ENCODE peak calls at places on chromosomes 4 and X, in nine cellular contexts. J is neural progenitor cell; I is upper lobe of right lung; R is lower lobe of right lung; S is uterus; K is CD8-positive, alpha-beta T cell; N is heart right ventricle; G is stomach; Q is left ventricle myocardium inferior. Y is an unnamed sample.
A peak's percentile ranks its signal among the peaks of the same experiment; 100 is the strongest.

GRCh38 chr4:105894570-105895323 is 524 bp upstream of the NPNT start:
- DNase-seq in J (peak; percentile 47), I (peak; percentile 87), R (peak; percentile 74), S (no peak), K (no peak), N (no peak), G (no peak), Q (no peak), Y (no peak)

GRCh38 chr4:17562157-17562556 is 14.8 kb upstream of the LAP3 start:
- DNase-seq in J (peak; percentile 36), I (no peak), R (no peak), S (no peak), K (no peak), N (no peak), G (no peak), Q (no peak), Y (no peak)

GRCh38 chrX:87525771-87526229 is 8.2 kb downstream of the KLHL4 start:
- DNase-seq in J (no peak), I (no peak), R (no peak), S (no peak), K (no peak), N (no peak), G (no peak), Q (no peak), Y (no peak)

GRCh38 chrX:115564243-115564642 is 3.3 kb downstream of the PLS3 start:
- DNase-seq in J (no peak), I (no peak), R (no peak), S (no peak), K (no peak), N (no peak), G (no peak), Q (no peak), Y (no peak)

GRCh38 chr4:2817701-2818350 is 24.9 kb downstream of the SH3BP2 start:
- DNase-seq in J (peak; percentile 81), I (peak; percentile 83), R (no peak), S (no peak), K (no peak), N (no peak), G (no peak), Q (no peak), Y (no peak)

GRCh38 chr4:144819591-144819990 is 173.6 kb downstream of the HHIP start:
- DNase-seq in J (no peak), I (no peak), R (no peak), S (no peak), K (no peak), N (no peak), G (no peak), Q (no peak), Y (no peak)

GRCh38 chr4:41218703-41219102 is 4.4 kb upstream of the APBB2 start:
- DNase-seq in J (no peak), I (no peak), R (no peak), S (no peak), K (no peak), N (no peak), G (no peak), Q (no peak), Y (no peak)

GRCh38 chr4:79445371-79445781 is 37.3 kb upstream of the GK2 start:
- DNase-seq in J (peak; percentile 80), I (no peak), R (no peak), S (no peak), K (no peak), N (no peak), G (no peak), Q (no peak), Y (no peak)

GRCh38 chr4:149409186-149410056 is 406.2 kb downstream of the IQCM start:
- DNase-seq in J (no peak), I (no peak), R (no peak), S (no peak), K (no peak), N (peak; percentile 68), G (no peak), Q (peak; percentile 51), Y (peak; percentile 40)

DNA sequence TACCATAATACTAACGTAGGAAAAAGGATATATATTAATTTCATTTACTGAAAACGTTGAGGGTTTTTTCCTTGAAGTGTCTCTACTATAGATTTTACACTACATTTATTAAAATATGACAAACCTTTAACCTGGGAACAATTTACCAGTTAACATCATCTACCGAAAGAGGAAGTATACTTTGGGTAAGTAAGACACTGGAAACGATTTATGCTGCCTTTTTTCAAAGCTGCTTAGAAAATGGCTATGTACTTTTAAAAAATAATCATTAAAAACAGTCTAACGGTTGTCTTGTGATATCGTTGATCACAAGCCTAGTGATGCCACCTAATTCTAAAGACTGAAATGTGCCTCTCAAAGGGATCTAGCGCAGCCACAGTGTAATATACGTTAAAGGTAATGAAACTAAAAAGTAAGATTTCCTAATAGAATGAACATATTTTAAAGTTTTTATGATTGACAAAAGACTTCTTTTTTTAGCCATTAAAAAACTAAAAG is 50.4 kb downstream of the STX18 start:
- DNase-seq in J (no peak), I (no peak), R (no peak), S (no peak), K (no peak), N (no peak), G (no peak), Q (no peak), Y (no peak)
- H3K4me3 ChIP-seq in J (no peak overlapping the region), I (no peak overlapping the region), R (no peak overlapping the region), S (peak overlapping the region; percentile 3), K (no peak overlapping the region), N (no peak overlapping the region), G (no peak overlapping the region), Q (no peak overlapping the region), Y (no peak overlapping the region)

DNA sequence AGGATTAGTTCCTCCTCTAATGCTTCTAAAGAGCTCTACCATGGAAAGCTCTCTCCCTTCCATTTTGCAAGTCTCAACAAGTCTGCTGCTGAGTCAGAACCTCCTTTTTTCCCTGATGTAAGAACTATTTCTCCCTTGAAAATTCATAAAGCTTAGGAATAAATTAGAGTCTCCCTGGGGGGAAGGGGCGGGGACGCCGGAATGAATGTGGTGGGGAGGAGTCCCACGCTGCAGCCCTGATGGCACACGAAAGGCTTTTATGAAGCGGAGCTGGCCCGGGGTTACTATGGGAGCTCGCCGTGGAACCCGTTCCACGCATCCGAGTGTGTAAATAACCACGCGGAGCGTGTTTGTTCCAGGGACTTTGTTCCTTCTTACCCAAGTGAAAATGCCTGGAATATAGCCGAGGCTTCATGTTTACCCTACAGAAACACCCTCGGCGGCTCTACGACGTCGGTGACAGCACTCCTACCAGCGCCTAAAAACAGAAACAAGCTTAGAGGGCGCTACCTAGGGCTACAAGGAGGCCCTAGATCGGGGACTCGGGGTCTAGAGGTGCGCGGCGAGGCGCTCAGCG is 945 bp upstream of the CPEB2 start:
- DNase-seq in J (peak; percentile 73), I (peak; percentile 88), R (peak; percentile 80), S (peak; percentile 82), K (peak; percentile 57), N (peak; percentile 78), G (peak; percentile 74), Q (peak; percentile 79), Y (peak; percentile 75)
- H3K27ac ChIP-seq in J (no peak overlapping the region), I (peak overlapping the region; percentile 100), R (peak overlapping the region; percentile 100), S (peak overlapping the region; percentile 98), K (peak overlapping the region; percentile 100), N (peak overlapping the region; percentile 100), G (peak overlapping the region; percentile 100), Q (peak overlapping the region; percentile 100), Y (peak overlapping the region; percentile 100)

DNA sequence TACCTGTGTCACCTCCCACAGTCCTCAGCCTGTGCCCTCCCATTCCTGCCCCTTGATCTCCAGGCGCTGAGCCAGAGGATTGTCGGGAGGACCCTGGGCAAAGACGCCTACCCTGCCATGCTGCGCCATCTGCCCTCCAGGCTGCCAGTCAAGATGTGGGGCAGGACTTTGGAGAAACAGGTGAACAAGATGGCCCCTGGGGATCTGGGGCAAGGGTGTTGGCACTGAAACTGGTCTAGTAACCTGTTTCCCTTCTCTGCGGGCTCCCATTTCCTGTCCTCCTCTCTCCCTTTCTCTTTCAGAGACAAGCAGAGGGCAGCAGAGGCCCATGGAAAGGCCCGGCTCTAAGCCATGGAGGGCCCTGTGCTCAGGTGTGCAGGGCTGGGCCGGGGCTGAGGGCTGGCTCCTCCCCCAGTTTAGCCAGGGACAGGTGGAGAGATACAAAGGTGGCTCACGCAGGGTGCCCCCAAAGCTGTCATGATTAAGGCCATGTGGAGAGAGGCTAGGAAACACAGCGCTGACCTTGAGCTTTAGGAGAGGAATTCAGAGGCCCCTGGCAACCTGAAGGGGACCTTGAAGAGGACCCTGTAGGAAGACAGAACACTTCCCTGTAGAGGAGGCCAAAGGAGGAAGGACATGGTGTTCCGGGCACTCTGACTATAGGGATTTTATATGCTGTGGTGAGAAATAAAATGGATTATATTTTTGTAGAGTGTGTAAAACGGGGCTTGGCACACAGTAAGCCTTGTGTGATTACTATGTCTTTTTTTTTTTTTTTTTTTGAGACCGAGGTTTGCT is at the start of gene GLOD5:
- DNase-seq in J (peak; percentile 54), I (peak; percentile 81), R (peak; percentile 72), S (no peak), K (no peak), N (no peak), G (peak; percentile 74), Q (no peak), Y (no peak)
- TF ChIP-seq CTCF in J (peak; percentile 46), I (peak; percentile 12), R (no peak), S (no peak), K (no peak), N (no peak), G (no peak), Q (peak; percentile 13), Y (no peak)

GRCh38 chr4:82553020-82553419 is 8.8 kb downstream of the TMEM150C start:
- DNase-seq in J (no peak), I (no peak), R (no peak), S (no peak), K (no peak), N (no peak), G (no peak), Q (no peak), Y (no peak)
- H3K4me3 ChIP-seq in J (no peak overlapping the region), I (no peak overlapping the region), R (no peak overlapping the region), S (no peak overlapping the region), K (no peak overlapping the region), N (no peak overlapping the region), G (no peak overlapping the region), Q (no peak overlapping the region), Y (no peak overlapping the region)

GRCh38 chr4:110104661-110105060 is 93.8 kb downstream of the ELOVL6 start:
- DNase-seq in J (peak; percentile 10), I (no peak), R (no peak), S (no peak), K (no peak), N (no peak), G (no peak), Q (no peak), Y (no peak)
- H3K27ac ChIP-seq in J (no peak overlapping the region), I (no peak overlapping the region), R (no peak overlapping the region), S (no peak overlapping the region), K (no peak overlapping the region), N (no peak overlapping the region), G (no peak overlapping the region), Q (no peak overlapping the region), Y (peak overlapping the region; percentile 9)